ENCODE peak calls at places on chromosomes 3 and 15, in four cellular contexts. One of them, this sample, is unnamed. For H3K9me3, the result is how much of the 10 kb centered on the place peaks cover.

GRCh38 chr3:9041626-9042025 is 78.4 kb upstream of the RAD18 start:
- DNase-seq in astrocyte: no peak
- DNase-seq in aorta: no peak
- DNase-seq in pancreas: no peak
- DNase-seq in this sample: no peak

GRCh38 chr3:134597390-134597975 is 53.3 kb downstream of the KY start:
- DNase-seq in astrocyte: peak
- DNase-seq in aorta: no peak
- DNase-seq in pancreas: no peak
- DNase-seq in this sample: no peak

GRCh38 chr3:25711090-25711489 is 46.4 kb upstream of the TOP2B start:
- DNase-seq in astrocyte: no peak
- DNase-seq in aorta: no peak
- DNase-seq in pancreas: no peak
- DNase-seq in this sample: no peak

GRCh38 chr3:82707035-82707434 is 945.6 kb upstream of the GBE1 start:
- DNase-seq in astrocyte: no peak
- DNase-seq in pancreas: peak
- DNase-seq in aorta: no peak
- DNase-seq in this sample: peak

GRCh38 chr3:14847613-14848541 is 29.1 kb downstream of the FGD5 start:
- DNase-seq in pancreas: no peak
- DNase-seq in aorta: no peak
- DNase-seq in astrocyte: no peak
- DNase-seq in this sample: peak

GRCh38 chr3:182793663-182794454 is 555 bp downstream of the ATP11B start:
- DNase-seq in astrocyte: peak
- DNase-seq in pancreas: peak
- DNase-seq in aorta: peak
- DNase-seq in this sample: peak

GRCh38 chr3:155658669-155659068 is 86.2 kb downstream of the PLCH1 start:
- DNase-seq in astrocyte: no peak
- DNase-seq in pancreas: no peak
- DNase-seq in aorta: no peak
- DNase-seq in this sample: no peak

GRCh38 chr3:61820306-61820992 is 259.1 kb downstream of the PTPRG start:
- DNase-seq in astrocyte: no peak
- DNase-seq in aorta: no peak
- DNase-seq in pancreas: no peak
- DNase-seq in this sample: no peak

GRCh38 chr15:39458131-39458530 is 122.7 kb upstream of the THBS1 start:
- DNase-seq in pancreas: no peak
- DNase-seq in astrocyte: no peak
- DNase-seq in aorta: no peak
- DNase-seq in this sample: no peak

GRCh38 chr3:126478581-126479310 is 3.1 kb upstream of the ZXDC start:
- DNase-seq in pancreas: no peak
- DNase-seq in astrocyte: no peak
- DNase-seq in aorta: peak
- DNase-seq in this sample: no peak

GRCh38 chr15:93974804-93975481 is 256.4 kb upstream of the MCTP2 start:
- DNase-seq in aorta: no peak
- DNase-seq in pancreas: no peak
- DNase-seq in astrocyte: peak
- DNase-seq in this sample: peak

GRCh38 chr3:110562621-110563020 is 509.0 kb upstream of the NECTIN3 start:
- DNase-seq in pancreas: no peak
- DNase-seq in aorta: no peak
- DNase-seq in astrocyte: peak
- DNase-seq in this sample: no peak

GRCh38 chr3:128378631-128379347 is 87.9 kb downstream of the DNAJB8 start:
- DNase-seq in aorta: no peak
- DNase-seq in pancreas: no peak
- DNase-seq in astrocyte: peak
- DNase-seq in this sample: peak

GRCh38 chr3:100709840-100710235 is 544 bp downstream of the TFG start:
- DNase-seq in astrocyte: peak
- DNase-seq in aorta: peak
- DNase-seq in pancreas: peak
- DNase-seq in this sample: peak

GRCh38 chr3:26087751-26088150 is 297.9 kb downstream of the OXSM start:
- DNase-seq in astrocyte: no peak
- DNase-seq in aorta: no peak
- DNase-seq in pancreas: no peak
- DNase-seq in this sample: no peak

GRCh38 chr3:122146466-122146865 is 37.0 kb upstream of the CASR start:
- DNase-seq in pancreas: no peak
- DNase-seq in aorta: no peak
- DNase-seq in astrocyte: no peak
- DNase-seq in this sample: peak

GRCh38 chr15:84833447-84833846 is 16.3 kb downstream of the ALPK3 start:
- DNase-seq in pancreas: no peak
- DNase-seq in aorta: no peak
- DNase-seq in astrocyte: peak
- DNase-seq in this sample: peak

GRCh38 chr15:68638953-68639500 is 60.2 kb downstream of the CORO2B start:
- DNase-seq in astrocyte: peak
- DNase-seq in pancreas: no peak
- DNase-seq in aorta: no peak
- DNase-seq in this sample: no peak

GRCh38 chr3:129855454-129856419 is 37.8 kb downstream of the TMCC1 start:
- DNase-seq in astrocyte: peak
- DNase-seq in pancreas: no peak
- DNase-seq in aorta: no peak
- DNase-seq in this sample: no peak

GRCh38 chr15:98308117-98308516 is 340.2 kb upstream of the IGF1R start:
- DNase-seq in astrocyte: no peak
- DNase-seq in aorta: no peak
- DNase-seq in pancreas: no peak
- DNase-seq in this sample: no peak

GRCh38 chr15:34883633-34884032 is 85.9 kb downstream of the AQR start:
- DNase-seq in aorta: no peak
- DNase-seq in astrocyte: peak
- DNase-seq in pancreas: no peak
- DNase-seq in this sample: no peak

GRCh38 chr3:192892981-192893827 is 24.5 kb downstream of the MB21D2 start:
- DNase-seq in pancreas: no peak
- DNase-seq in aorta: no peak
- DNase-seq in astrocyte: peak
- DNase-seq in this sample: peak

GRCh38 chr3:124410471-124410870 is 319.8 kb upstream of the UMPS start:
- DNase-seq in astrocyte: peak
- DNase-seq in pancreas: no peak
- DNase-seq in aorta: no peak
- DNase-seq in this sample: no peak

GRCh38 chr3:11438636-11439035 is 166.4 kb downstream of the ATG7 start:
- DNase-seq in aorta: no peak
- DNase-seq in pancreas: no peak
- DNase-seq in astrocyte: no peak
- DNase-seq in this sample: no peak

GRCh38 chr3:44504566-44504965 is 27.1 kb upstream of the ZNF445 start:
- DNase-seq in pancreas: no peak
- DNase-seq in astrocyte: no peak
- DNase-seq in aorta: no peak
- DNase-seq in this sample: no peak

GRCh38 chr3:44506961-44507360 is 29.5 kb upstream of the ZNF445 start:
- DNase-seq in aorta: no peak
- DNase-seq in pancreas: no peak
- DNase-seq in astrocyte: no peak
- DNase-seq in this sample: no peak

GRCh38 chr3:44499149-44499898 is 21.9 kb upstream of the ZNF445 start:
- DNase-seq in astrocyte: no peak
- DNase-seq in pancreas: no peak
- DNase-seq in aorta: no peak
- DNase-seq in this sample: no peak

GRCh38 chr3:44506556-44506955 is 29.1 kb upstream of the ZNF445 start:
- DNase-seq in astrocyte: no peak
- DNase-seq in pancreas: no peak
- DNase-seq in aorta: no peak
- DNase-seq in this sample: no peak

DNA sequence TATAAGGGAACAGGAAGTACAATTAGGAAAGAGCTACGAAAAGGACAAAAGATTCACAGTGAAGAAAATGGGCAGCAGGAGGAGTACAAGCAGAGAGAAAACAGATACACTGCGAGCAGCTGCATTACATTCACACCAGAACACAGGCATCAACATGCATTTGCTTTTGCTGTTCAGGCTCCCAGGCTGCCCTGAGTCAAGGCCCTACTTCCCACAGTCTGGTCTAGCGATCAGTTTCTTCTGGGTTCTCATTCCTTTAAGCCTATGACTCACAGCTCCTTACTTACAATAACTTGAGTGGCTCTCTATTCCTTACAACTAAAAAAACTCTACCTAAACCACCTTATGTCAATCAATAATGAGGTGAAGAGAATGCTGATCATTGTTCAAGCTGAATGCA is 24.5 kb upstream of the ZNF445 start:
- DNase-seq in aorta: no peak
- DNase-seq in pancreas: no peak
- DNase-seq in astrocyte: no peak
- DNase-seq in this sample: no peak
- H3K9me3 ChIP-seq in aorta: under half
- H3K9me3 ChIP-seq in pancreas: under half
- H3K9me3 ChIP-seq in astrocyte: under half
- H3K9me3 ChIP-seq in this sample: under half

GRCh38 chr3:66425032-66425431 is 75.8 kb downstream of the LRIG1 start:
- DNase-seq in pancreas: peak
- DNase-seq in aorta: no peak
- DNase-seq in astrocyte: no peak
- DNase-seq in this sample: no peak
- H3K9me3 ChIP-seq in pancreas: under half
- H3K9me3 ChIP-seq in aorta: under half
- H3K9me3 ChIP-seq in astrocyte: under half
- H3K9me3 ChIP-seq in this sample: under half

DNA sequence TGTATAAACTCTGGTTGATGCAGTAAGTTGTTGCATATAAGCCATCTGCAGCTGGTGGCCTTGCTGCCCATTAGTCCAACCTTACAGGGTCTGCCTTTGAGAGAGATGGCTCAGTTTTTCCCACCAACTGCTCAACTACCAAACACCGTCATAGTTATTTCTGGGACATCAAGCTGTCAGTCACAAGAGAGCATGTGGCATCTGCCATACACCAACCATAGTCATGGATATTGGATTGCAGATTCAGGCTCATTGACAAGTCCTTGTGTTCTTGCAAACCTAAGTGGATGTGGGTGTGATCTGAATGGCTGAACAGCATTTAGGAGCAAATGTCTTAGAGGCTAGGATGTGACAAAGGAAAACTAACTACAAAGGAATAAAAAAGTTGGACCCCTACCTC is 137.6 kb downstream of the ADAMTS17 start:
- DNase-seq in aorta: no peak
- DNase-seq in pancreas: no peak
- DNase-seq in astrocyte: no peak
- DNase-seq in this sample: no peak
- H3K9me3 ChIP-seq in aorta: under half
- H3K9me3 ChIP-seq in pancreas: under half
- H3K9me3 ChIP-seq in astrocyte: under half
- H3K9me3 ChIP-seq in this sample: under half

GRCh38 chr15:97013491-97013890 is 683.0 kb downstream of the NR2F2 start:
- DNase-seq in aorta: no peak
- DNase-seq in astrocyte: no peak
- DNase-seq in pancreas: no peak
- DNase-seq in this sample: no peak

GRCh38 chr15:97014001-97014400 is 683.5 kb downstream of the NR2F2 start:
- DNase-seq in astrocyte: no peak
- DNase-seq in pancreas: no peak
- DNase-seq in aorta: no peak
- DNase-seq in this sample: no peak

GRCh38 chr15:97009036-97009555 is 678.6 kb downstream of the NR2F2 start:
- DNase-seq in astrocyte: peak
- DNase-seq in aorta: no peak
- DNase-seq in pancreas: no peak
- DNase-seq in this sample: no peak

GRCh38 chr15:97012986-97013385 is 682.5 kb downstream of the NR2F2 start:
- DNase-seq in aorta: no peak
- DNase-seq in astrocyte: no peak
- DNase-seq in pancreas: no peak
- DNase-seq in this sample: no peak
- H3K9me3 ChIP-seq in aorta: under half
- H3K9me3 ChIP-seq in astrocyte: under half
- H3K9me3 ChIP-seq in pancreas: under half
- H3K9me3 ChIP-seq in this sample: under half

GRCh38 chr15:25054943-25055342 is 100.2 kb downstream of the SNRPN start:
- DNase-seq in astrocyte: no peak
- DNase-seq in aorta: peak
- DNase-seq in pancreas: no peak
- DNase-seq in this sample: no peak

GRCh38 chr15:25054329-25054728 is 99.5 kb downstream of the SNRPN start:
- DNase-seq in astrocyte: no peak
- DNase-seq in aorta: peak
- DNase-seq in pancreas: no peak
- DNase-seq in this sample: no peak

GRCh38 chr15:25052191-25052999 is 97.6 kb downstream of the SNRPN start:
- DNase-seq in astrocyte: no peak
- DNase-seq in aorta: peak
- DNase-seq in pancreas: no peak
- DNase-seq in this sample: no peak

GRCh38 chr15:25051399-25052154 is 96.8 kb downstream of the SNRPN start:
- DNase-seq in astrocyte: no peak
- DNase-seq in aorta: peak
- DNase-seq in pancreas: no peak
- DNase-seq in this sample: no peak

GRCh38 chr15:25053000-25053815 is 98.4 kb downstream of the SNRPN start:
- DNase-seq in pancreas: no peak
- DNase-seq in astrocyte: no peak
- DNase-seq in aorta: peak
- DNase-seq in this sample: no peak
- H3K9me3 ChIP-seq in pancreas: under half
- H3K9me3 ChIP-seq in astrocyte: half or more
- H3K9me3 ChIP-seq in aorta: half or more
- H3K9me3 ChIP-seq in this sample: half or more

This sample was measured in hepatocyte.